ENCODE peak calls at places on chromosomes 5 and 9, in six cellular contexts. One of them, this sample, is unnamed.

GRCh38 chr9:116574027-116574679 is 113.0 kb upstream of the TRIM32 start:
- DNase-seq in lower lobe of right lung: no peak
- DNase-seq in kidney: no peak
- DNase-seq in heart right ventricle: no peak
- DNase-seq in heart left ventricle: no peak
- DNase-seq in naive thymus-derived CD4-positive, alpha-beta T cell: no peak
- DNase-seq in this sample: no peak

GRCh38 chr9:19162026-19162366 is 34.7 kb upstream of the PLIN2 start:
- DNase-seq in lower lobe of right lung: no peak
- DNase-seq in kidney: no peak
- DNase-seq in heart right ventricle: no peak
- DNase-seq in heart left ventricle: no peak
- DNase-seq in naive thymus-derived CD4-positive, alpha-beta T cell: no peak
- DNase-seq in this sample: no peak

GRCh38 chr5:1098986-1099597 is 12.8 kb downstream of the SLC12A7 start:
- DNase-seq in lower lobe of right lung: no peak
- DNase-seq in kidney: no peak
- DNase-seq in heart right ventricle: no peak
- DNase-seq in heart left ventricle: no peak
- DNase-seq in naive thymus-derived CD4-positive, alpha-beta T cell: no peak
- DNase-seq in this sample: no peak

GRCh38 chr5:125274938-125275759 is 528.7 kb upstream of the ZNF608 start:
- DNase-seq in lower lobe of right lung: no peak
- DNase-seq in kidney: no peak
- DNase-seq in heart right ventricle: no peak
- DNase-seq in heart left ventricle: no peak
- DNase-seq in naive thymus-derived CD4-positive, alpha-beta T cell: no peak
- DNase-seq in this sample: no peak

GRCh38 chr9:129885670-129886106 is 50.4 kb downstream of the USP20 start:
- DNase-seq in lower lobe of right lung: peak; percentile 96
- DNase-seq in kidney: peak; percentile 97
- DNase-seq in heart right ventricle: peak; percentile 91
- DNase-seq in heart left ventricle: peak; percentile 95
- DNase-seq in naive thymus-derived CD4-positive, alpha-beta T cell: peak; percentile 79
- DNase-seq in this sample: peak; percentile 90

GRCh38 chr5:95958308-95959014 is 3.2 kb downstream of the ELL2 start:
- DNase-seq in lower lobe of right lung: no peak
- DNase-seq in kidney: no peak
- DNase-seq in heart right ventricle: no peak
- DNase-seq in heart left ventricle: no peak
- DNase-seq in naive thymus-derived CD4-positive, alpha-beta T cell: no peak
- DNase-seq in this sample: no peak

GRCh38 chr9:135328485-135329417 is 150.8 kb upstream of the PPP1R26 start:
- DNase-seq in lower lobe of right lung: peak; percentile 33
- DNase-seq in kidney: no peak
- DNase-seq in heart right ventricle: no peak
- DNase-seq in heart left ventricle: no peak
- DNase-seq in naive thymus-derived CD4-positive, alpha-beta T cell: no peak
- DNase-seq in this sample: no peak

GRCh38 chr9:95495988-95496387 is 20.8 kb downstream of the PTCH1 start:
- DNase-seq in lower lobe of right lung: no peak
- DNase-seq in kidney: no peak
- DNase-seq in heart right ventricle: no peak
- DNase-seq in heart left ventricle: no peak
- DNase-seq in naive thymus-derived CD4-positive, alpha-beta T cell: no peak
- DNase-seq in this sample: no peak

GRCh38 chr5:74517700-74518099 is 122.8 kb downstream of the ENC1 start:
- DNase-seq in lower lobe of right lung: no peak
- DNase-seq in kidney: no peak
- DNase-seq in heart right ventricle: peak; percentile 22
- DNase-seq in heart left ventricle: no peak
- DNase-seq in naive thymus-derived CD4-positive, alpha-beta T cell: no peak
- DNase-seq in this sample: no peak

GRCh38 chr5:65474129-65474711 is 7.5 kb downstream of the ADAMTS6 start:
- DNase-seq in lower lobe of right lung: no peak
- DNase-seq in kidney: no peak
- DNase-seq in heart right ventricle: no peak
- DNase-seq in heart left ventricle: no peak
- DNase-seq in naive thymus-derived CD4-positive, alpha-beta T cell: no peak
- DNase-seq in this sample: no peak

GRCh38 chr5:7017004-7017770 is 304.0 kb downstream of the TENT4A start:
- DNase-seq in lower lobe of right lung: no peak
- DNase-seq in kidney: no peak
- DNase-seq in heart right ventricle: no peak
- DNase-seq in heart left ventricle: no peak
- DNase-seq in naive thymus-derived CD4-positive, alpha-beta T cell: no peak
- DNase-seq in this sample: no peak

GRCh38 chr5:57448287-57448686 is 34.3 kb downstream of the ACTBL2 start:
- DNase-seq in lower lobe of right lung: no peak
- DNase-seq in kidney: no peak
- DNase-seq in heart right ventricle: no peak
- DNase-seq in heart left ventricle: no peak
- DNase-seq in naive thymus-derived CD4-positive, alpha-beta T cell: no peak
- DNase-seq in this sample: no peak

GRCh38 chr9:97809666-97810344 is 43.2 kb upstream of the FOXE1 start:
- DNase-seq in lower lobe of right lung: no peak
- DNase-seq in kidney: no peak
- DNase-seq in heart right ventricle: no peak
- DNase-seq in heart left ventricle: no peak
- DNase-seq in naive thymus-derived CD4-positive, alpha-beta T cell: no peak
- DNase-seq in this sample: no peak

GRCh38 chr5:95697781-95698681 is 15.2 kb upstream of the SPATA9 start:
- DNase-seq in lower lobe of right lung: no peak
- DNase-seq in kidney: no peak
- DNase-seq in heart right ventricle: no peak
- DNase-seq in heart left ventricle: no peak
- DNase-seq in naive thymus-derived CD4-positive, alpha-beta T cell: no peak
- DNase-seq in this sample: no peak

GRCh38 chr5:88251048-88251711 is 17.5 kb downstream of the TMEM161B start:
- DNase-seq in lower lobe of right lung: no peak
- DNase-seq in kidney: no peak
- DNase-seq in heart right ventricle: no peak
- DNase-seq in heart left ventricle: no peak
- DNase-seq in naive thymus-derived CD4-positive, alpha-beta T cell: no peak
- DNase-seq in this sample: peak; percentile 1

GRCh38 chr9:130225071-130225470 is 40.5 kb upstream of the HMCN2 start:
- DNase-seq in lower lobe of right lung: no peak
- DNase-seq in kidney: peak; percentile 20
- DNase-seq in heart right ventricle: no peak
- DNase-seq in heart left ventricle: no peak
- DNase-seq in naive thymus-derived CD4-positive, alpha-beta T cell: no peak
- DNase-seq in this sample: no peak

GRCh38 chr5:121963409-121963808 is 1.6 kb downstream of the SRFBP1 start:
- DNase-seq in lower lobe of right lung: no peak
- DNase-seq in kidney: no peak
- DNase-seq in heart right ventricle: no peak
- DNase-seq in heart left ventricle: no peak
- DNase-seq in naive thymus-derived CD4-positive, alpha-beta T cell: no peak
- DNase-seq in this sample: no peak

GRCh38 chr5:149212203-149212951 is 59.3 kb upstream of the AFAP1L1 start:
- DNase-seq in lower lobe of right lung: no peak
- DNase-seq in kidney: no peak
- DNase-seq in heart right ventricle: no peak
- DNase-seq in heart left ventricle: no peak
- DNase-seq in naive thymus-derived CD4-positive, alpha-beta T cell: no peak
- DNase-seq in this sample: no peak

GRCh38 chr5:151078490-151079262 is 2.2 kb downstream of the TNIP1 start:
- DNase-seq in lower lobe of right lung: no peak
- DNase-seq in kidney: no peak
- DNase-seq in heart right ventricle: no peak
- DNase-seq in heart left ventricle: no peak
- DNase-seq in naive thymus-derived CD4-positive, alpha-beta T cell: no peak
- DNase-seq in this sample: peak; percentile 63

GRCh38 chr5:98460536-98460935 is 312.9 kb upstream of the RGMB start:
- DNase-seq in lower lobe of right lung: no peak
- DNase-seq in kidney: no peak
- DNase-seq in heart right ventricle: no peak
- DNase-seq in heart left ventricle: no peak
- DNase-seq in naive thymus-derived CD4-positive, alpha-beta T cell: no peak
- DNase-seq in this sample: no peak
- H3K27ac ChIP-seq in lower lobe of right lung: no peak overlapping the region
- H3K27ac ChIP-seq in kidney: no peak overlapping the region
- H3K27ac ChIP-seq in heart right ventricle: no peak overlapping the region
- H3K27ac ChIP-seq in heart left ventricle: no peak overlapping the region
- H3K27ac ChIP-seq in naive thymus-derived CD4-positive, alpha-beta T cell: no peak overlapping the region
- H3K27ac ChIP-seq in this sample: no peak overlapping the region

GRCh38 chr5:123805300-123805699 is 293.3 kb downstream of the CSNK1G3 start:
- DNase-seq in lower lobe of right lung: no peak
- DNase-seq in kidney: no peak
- DNase-seq in heart right ventricle: no peak
- DNase-seq in heart left ventricle: no peak
- DNase-seq in naive thymus-derived CD4-positive, alpha-beta T cell: no peak
- DNase-seq in this sample: no peak

GRCh38 chr5:123802298-123802951 is 290.4 kb downstream of the CSNK1G3 start:
- DNase-seq in lower lobe of right lung: no peak
- DNase-seq in kidney: no peak
- DNase-seq in heart right ventricle: no peak
- DNase-seq in heart left ventricle: no peak
- DNase-seq in naive thymus-derived CD4-positive, alpha-beta T cell: no peak
- DNase-seq in this sample: no peak

GRCh38 chr5:123806644-123807043 is 294.7 kb downstream of the CSNK1G3 start:
- DNase-seq in lower lobe of right lung: no peak
- DNase-seq in kidney: no peak
- DNase-seq in heart right ventricle: no peak
- DNase-seq in heart left ventricle: no peak
- DNase-seq in naive thymus-derived CD4-positive, alpha-beta T cell: no peak
- DNase-seq in this sample: no peak

GRCh38 chr5:123800640-123801039 is 288.7 kb downstream of the CSNK1G3 start:
- DNase-seq in lower lobe of right lung: no peak
- DNase-seq in kidney: no peak
- DNase-seq in heart right ventricle: no peak
- DNase-seq in heart left ventricle: no peak
- DNase-seq in naive thymus-derived CD4-positive, alpha-beta T cell: no peak
- DNase-seq in this sample: no peak

GRCh38 chr5:123803359-123803758 is 291.4 kb downstream of the CSNK1G3 start:
- DNase-seq in lower lobe of right lung: no peak
- DNase-seq in kidney: no peak
- DNase-seq in heart right ventricle: no peak
- DNase-seq in heart left ventricle: no peak
- DNase-seq in naive thymus-derived CD4-positive, alpha-beta T cell: no peak
- DNase-seq in this sample: no peak
- H3K4me1 ChIP-seq in lower lobe of right lung: no peaks in the 10 kb centered on the region
- H3K4me1 ChIP-seq in kidney: no peaks in the 10 kb centered on the region
- H3K4me1 ChIP-seq in heart right ventricle: peaks cover 16% of the 10 kb centered on the region
- H3K4me1 ChIP-seq in heart left ventricle: peaks cover 20% of the 10 kb centered on the region
- H3K4me1 ChIP-seq in naive thymus-derived CD4-positive, alpha-beta T cell: no peaks in the 10 kb centered on the region
- H3K4me1 ChIP-seq in this sample: no peaks in the 10 kb centered on the region

GRCh38 chr9:101707708-101708107 is 30.7 kb downstream of the GRIN3A start:
- DNase-seq in lower lobe of right lung: no peak
- DNase-seq in kidney: no peak
- DNase-seq in heart right ventricle: no peak
- DNase-seq in heart left ventricle: no peak
- DNase-seq in naive thymus-derived CD4-positive, alpha-beta T cell: no peak
- DNase-seq in this sample: no peak

GRCh38 chr9:101706261-101706798 is 32.1 kb downstream of the GRIN3A start:
- DNase-seq in lower lobe of right lung: no peak
- DNase-seq in kidney: no peak
- DNase-seq in heart right ventricle: no peak
- DNase-seq in heart left ventricle: no peak
- DNase-seq in naive thymus-derived CD4-positive, alpha-beta T cell: no peak
- DNase-seq in this sample: no peak

GRCh38 chr9:101706929-101707328 is 31.5 kb downstream of the GRIN3A start:
- DNase-seq in lower lobe of right lung: no peak
- DNase-seq in kidney: no peak
- DNase-seq in heart right ventricle: no peak
- DNase-seq in heart left ventricle: no peak
- DNase-seq in naive thymus-derived CD4-positive, alpha-beta T cell: no peak
- DNase-seq in this sample: no peak

GRCh38 chr9:101702257-101702656 is 36.2 kb downstream of the GRIN3A start:
- DNase-seq in lower lobe of right lung: no peak
- DNase-seq in kidney: no peak
- DNase-seq in heart right ventricle: no peak
- DNase-seq in heart left ventricle: no peak
- DNase-seq in naive thymus-derived CD4-positive, alpha-beta T cell: no peak
- DNase-seq in this sample: no peak

DNA sequence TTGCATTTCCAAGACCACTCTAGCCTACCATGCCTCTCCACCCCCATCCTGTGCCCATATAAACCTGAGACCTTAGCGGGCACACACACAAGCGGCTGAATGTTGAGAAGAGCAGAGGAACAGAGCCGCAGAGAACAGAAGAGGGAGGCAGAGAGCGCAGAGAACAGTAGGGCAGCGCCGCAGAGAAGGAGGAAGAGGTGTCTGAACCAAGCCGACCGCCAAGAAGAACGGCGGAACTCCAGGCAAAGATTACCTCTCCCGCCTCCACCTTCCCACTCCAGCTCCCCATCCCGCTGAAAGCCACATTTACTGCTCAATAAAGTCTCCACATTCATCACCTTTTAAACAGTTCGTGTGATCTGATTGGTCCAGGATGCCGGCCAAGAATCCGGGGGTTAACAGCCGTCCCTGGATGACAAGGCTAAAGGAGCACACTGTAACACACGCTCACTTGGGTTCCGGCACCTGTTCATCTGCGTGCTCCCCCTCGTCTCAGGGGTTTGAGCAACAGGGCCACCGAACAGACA is 33.2 kb downstream of the GRIN3A start:
- DNase-seq in lower lobe of right lung: peak; percentile 39
- DNase-seq in kidney: peak; percentile 53
- DNase-seq in heart right ventricle: no peak
- DNase-seq in heart left ventricle: peak; percentile 31
- DNase-seq in naive thymus-derived CD4-positive, alpha-beta T cell: no peak
- DNase-seq in this sample: no peak
- H3K4me3 ChIP-seq in lower lobe of right lung: no peak overlapping the region
- H3K4me3 ChIP-seq in kidney: peak overlapping the region; percentile 46
- H3K4me3 ChIP-seq in heart right ventricle: peak overlapping the region; percentile 37
- H3K4me3 ChIP-seq in heart left ventricle: peak overlapping the region; percentile 44
- H3K4me3 ChIP-seq in naive thymus-derived CD4-positive, alpha-beta T cell: peak overlapping the region; percentile 49
- H3K4me3 ChIP-seq in this sample: peak overlapping the region; percentile 19

GRCh38 chr5:72106922-72107873 is at the start of gene MAP1B:
- DNase-seq in lower lobe of right lung: no peak
- DNase-seq in kidney: peak; percentile 86
- DNase-seq in heart right ventricle: peak; percentile 61
- DNase-seq in heart left ventricle: peak; percentile 81
- DNase-seq in naive thymus-derived CD4-positive, alpha-beta T cell: no peak
- DNase-seq in this sample: no peak

GRCh38 chr5:72108200-72109050 is 1.1 kb downstream of the MAP1B start:
- DNase-seq in lower lobe of right lung: peak; percentile 54
- DNase-seq in kidney: peak; percentile 86
- DNase-seq in heart right ventricle: peak; percentile 82
- DNase-seq in heart left ventricle: peak; percentile 82
- DNase-seq in naive thymus-derived CD4-positive, alpha-beta T cell: no peak
- DNase-seq in this sample: no peak

GRCh38 chr5:72109625-72110024 is 2.4 kb downstream of the MAP1B start:
- DNase-seq in lower lobe of right lung: no peak
- DNase-seq in kidney: no peak
- DNase-seq in heart right ventricle: peak; percentile 19
- DNase-seq in heart left ventricle: no peak
- DNase-seq in naive thymus-derived CD4-positive, alpha-beta T cell: no peak
- DNase-seq in this sample: no peak

GRCh38 chr5:72109051-72109411 is 1.8 kb downstream of the MAP1B start:
- DNase-seq in lower lobe of right lung: no peak
- DNase-seq in kidney: no peak
- DNase-seq in heart right ventricle: no peak
- DNase-seq in heart left ventricle: no peak
- DNase-seq in naive thymus-derived CD4-positive, alpha-beta T cell: no peak
- DNase-seq in this sample: no peak

DNA sequence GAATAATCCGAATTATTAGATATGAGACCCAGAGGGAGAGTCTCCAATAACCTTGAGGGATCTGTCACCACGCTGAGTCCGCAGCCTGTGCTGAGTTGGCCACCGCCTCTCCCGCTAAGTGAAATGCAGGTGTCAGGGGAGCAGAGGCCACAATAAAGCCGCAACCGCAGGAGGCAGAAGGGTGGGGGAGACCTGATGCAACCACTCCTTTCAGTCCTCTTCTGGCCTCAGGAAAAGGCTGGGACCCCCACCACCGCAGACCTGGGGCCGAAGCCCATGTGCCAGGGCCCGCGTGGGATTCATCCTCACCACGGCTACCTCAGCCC is 562 bp downstream of the MAP1B start:
- DNase-seq in lower lobe of right lung: no peak
- DNase-seq in kidney: no peak
- DNase-seq in heart right ventricle: peak; percentile 14
- DNase-seq in heart left ventricle: peak; percentile 34
- DNase-seq in naive thymus-derived CD4-positive, alpha-beta T cell: no peak
- DNase-seq in this sample: no peak
- H3K27ac ChIP-seq in lower lobe of right lung: peak overlapping the region; percentile 46
- H3K27ac ChIP-seq in kidney: no peak overlapping the region
- H3K27ac ChIP-seq in heart right ventricle: peak overlapping the region; percentile 86
- H3K27ac ChIP-seq in heart left ventricle: peak overlapping the region; percentile 81
- H3K27ac ChIP-seq in naive thymus-derived CD4-positive, alpha-beta T cell: no peak overlapping the region
- H3K27ac ChIP-seq in this sample: no peak overlapping the region